ENCODE peak calls at places on chromosomes 1 and 21, in eight cellular contexts. V, R, N, L, U, T, I and G are unnamed samples.
A peak's percentile ranks its signal among the peaks of the same experiment; 100 is the strongest.

GRCh38 chr21:41186763-41187536 is 19.0 kb downstream of the BACE2 start:
- DNase-seq in V (no peak), R (no peak), N (no peak), L (no peak), U (no peak), T (no peak), I (no peak), G (peak; percentile 68)

GRCh38 chr1:89894210-89894668 is 73.4 kb downstream of the LRRC8D start:
- DNase-seq in V (no peak), R (no peak), N (no peak), L (no peak), U (no peak), T (no peak), I (no peak), G (no peak)

GRCh38 chr1:197356723-197357533 is 88.9 kb downstream of the CRB1 start:
- DNase-seq in V (no peak), R (peak; percentile 66), N (peak; percentile 32), L (no peak), U (peak; percentile 42), T (peak; percentile 18), I (peak; percentile 23), G (peak; percentile 23)

GRCh38 chr1:111990878-111991760 is 1.7 kb upstream of the KCND3 start:
- DNase-seq in V (no peak), R (peak; percentile 87), N (peak; percentile 91), L (no peak), U (peak; percentile 54), T (peak; percentile 16), I (peak; percentile 83), G (peak; percentile 67)

GRCh38 chr1:38891753-38892152 is 10.4 kb upstream of the GJA9 start:
- DNase-seq in V (no peak), R (peak; percentile 24), N (no peak), L (no peak), U (no peak), T (no peak), I (no peak), G (no peak)

GRCh38 chr1:183622884-183623785 is 12.4 kb downstream of the ARPC5 start:
- DNase-seq in V (peak; percentile 34), R (peak; percentile 71), N (peak; percentile 62), L (peak; percentile 38), U (peak; percentile 51), T (peak; percentile 29), I (peak; percentile 29), G (peak; percentile 58)

GRCh38 chr1:212261361-212261929 is 23.8 kb upstream of the PPP2R5A start:
- DNase-seq in V (no peak), R (no peak), N (no peak), L (no peak), U (no peak), T (no peak), I (no peak), G (no peak)

GRCh38 chr1:241847796-241848668 is at the start of gene EXO1:
- DNase-seq in V (peak; percentile 87), R (peak; percentile 96), N (peak; percentile 86), L (peak; percentile 85), U (peak; percentile 82), T (peak; percentile 78), I (peak; percentile 92), G (peak; percentile 73)

GRCh38 chr1:14996133-14997050 is 157.2 kb upstream of the TMEM51 start:
- DNase-seq in V (no peak), R (peak; percentile 54), N (no peak), L (no peak), U (peak; percentile 67), T (no peak), I (no peak), G (no peak)

GRCh38 chr21:42495027-42495426 is 997 bp downstream of the RSPH1 start:
- DNase-seq in V (no peak), R (no peak), N (no peak), L (no peak), U (no peak), T (no peak), I (no peak), G (no peak)

GRCh38 chr1:21518774-21519455 is 9.7 kb downstream of the ALPL start:
- DNase-seq in V (no peak), R (peak; percentile 24), N (no peak), L (no peak), U (no peak), T (no peak), I (no peak), G (no peak)

GRCh38 chr1:224219011-224219611 is 36.1 kb downstream of the DEGS1 start:
- DNase-seq in V (no peak), R (no peak), N (no peak), L (no peak), U (no peak), T (no peak), I (no peak), G (no peak)

GRCh38 chr1:160094806-160095205 is 3.6 kb downstream of the IGSF8 start:
- DNase-seq in V (no peak), R (no peak), N (no peak), L (no peak), U (no peak), T (no peak), I (no peak), G (no peak)